ENCODE peak calls at places on chromosomes 16 and 17, in six cellular contexts. O, N, B, R, D and C are unnamed samples.
A peak's percentile ranks its signal among the peaks of the same experiment; 100 is the strongest.

GRCh38 chr17:44556114-44556853 is 1.0 kb upstream of the FZD2 start:
- DNase-seq in D (peak; percentile 30), B (peak; percentile 15), R (peak; percentile 63), N (peak; percentile 84), O (peak; percentile 66), C (peak; percentile 71)

GRCh38 chr17:76369804-76370203 is 14.6 kb upstream of the SPHK1 start:
- DNase-seq in R (no peak), D (no peak), N (no peak), B (no peak), O (no peak), C (no peak)

GRCh38 chr16:88883117-88883895 is 16.8 kb upstream of the PABPN1L start:
- DNase-seq in D (no peak), O (no peak), R (no peak), B (no peak), N (no peak), C (no peak)

GRCh38 chr17:76968707-76969597 is 100.7 kb downstream of the MGAT5B start:
- DNase-seq in N (no peak), D (no peak), B (no peak), O (peak; percentile 11), R (no peak), C (peak; percentile 49)

GRCh38 chr16:67445441-67445912 is 14.6 kb downstream of the HSD11B2 start:
- DNase-seq in B (peak; percentile 52), N (no peak), O (no peak), D (no peak), R (no peak), C (no peak)

GRCh38 chr16:1102921-1103648 is 7.0 kb upstream of the C1QTNF8 start:
- DNase-seq in N (peak; percentile 62), B (no peak), O (peak; percentile 68), R (peak; percentile 19), D (no peak), C (peak; percentile 48)

GRCh38 chr16:2473999-2474876 is 689 bp upstream of the TBC1D24 start:
- DNase-seq in N (peak; percentile 72), D (no peak), B (no peak), O (peak; percentile 74), R (peak; percentile 44), C (peak; percentile 74)

GRCh38 chr17:42623732-42624596 is 14.5 kb downstream of the TUBG1 start:
- DNase-seq in R (peak; percentile 57), D (no peak), B (no peak), O (peak; percentile 91), N (peak; percentile 86), C (no peak)

GRCh38 chr17:9676742-9677387 is 31.5 kb downstream of the USP43 start:
- DNase-seq in R (no peak), N (peak; percentile 69), D (peak; percentile 9), B (peak; percentile 32), O (no peak), C (no peak)

GRCh38 chr16:14304891-14305459 is 233.9 kb downstream of the MRTFB start:
- DNase-seq in R (no peak), N (no peak), O (no peak), B (no peak), D (no peak), C (no peak)

GRCh38 chr17:39077874-39078273 is 73.6 kb downstream of the PLXDC1 start:
- DNase-seq in B (no peak), D (no peak), R (no peak), N (no peak), O (no peak), C (no peak)

GRCh38 chr16:22141746-22142145 is 20.6 kb upstream of the SDR42E2 start:
- DNase-seq in N (peak; percentile 55), D (no peak), O (peak; percentile 34), R (peak; percentile 6), B (peak; percentile 50), C (peak; percentile 39)

GRCh38 chr16:3017806-3018506 is at the start of gene CLDN6:
- DNase-seq in N (no peak), O (peak; percentile 70), B (no peak), R (peak; percentile 38), D (no peak), C (no peak)

GRCh38 chr17:4807534-4808377 is 804 bp downstream of the PLD2 start:
- DNase-seq in B (no peak), O (no peak), R (no peak), N (peak; percentile 44), D (no peak), C (no peak)

GRCh38 chr16:67011274-67011673 is 17.7 kb upstream of the CBFB start:
- DNase-seq in R (no peak), D (no peak), B (no peak), O (no peak), N (no peak), C (no peak)

GRCh38 chr17:82305727-82306300 is 11.6 kb downstream of the CD7 start:
- DNase-seq in B (no peak), N (no peak), R (no peak), D (no peak), O (no peak), C (peak; percentile 59)

GRCh38 chr16:12907670-12908233 is 6.4 kb downstream of the SHISA9 start:
- DNase-seq in N (no peak), O (peak; percentile 44), R (peak; percentile 4), D (no peak), B (peak; percentile 22), C (peak; percentile 15)

GRCh38 chr17:64423881-64424280 is 25.0 kb upstream of the MILR1 start:
- DNase-seq in D (no peak), R (no peak), O (no peak), B (no peak), N (no peak), C (peak; percentile 76)

GRCh38 chr16:83420206-83420760 is 387.5 kb upstream of the HSBP1 start:
- DNase-seq in B (peak; percentile 19), O (peak; percentile 37), R (peak; percentile 22), D (no peak), N (no peak), C (peak; percentile 46)

GRCh38 chr16:50309527-50310307 is 43.4 kb downstream of the ADCY7 start:
- DNase-seq in N (no peak), D (no peak), O (no peak), R (no peak), B (peak; percentile 82), C (peak; percentile 66)

GRCh38 chr17:64064331-64064730 is 43.9 kb upstream of the ICAM2 start:
- DNase-seq in O (no peak), B (no peak), D (no peak), R (no peak), N (no peak), C (no peak)

GRCh38 chr17:13428611-13429042 is 173.1 kb downstream of the HS3ST3A1 start:
- DNase-seq in R (no peak), D (no peak), N (no peak), B (no peak), O (no peak), C (no peak)

GRCh38 chr17:72004011-72004427 is 116.8 kb upstream of the SOX9 start:
- DNase-seq in R (no peak), O (no peak), B (no peak), D (no peak), N (no peak), C (no peak)

GRCh38 chr16:68005786-68006286 is 6.6 kb upstream of the DPEP2 start:
- DNase-seq in N (no peak), D (no peak), B (no peak), R (peak; percentile 92), O (peak; percentile 33), C (peak; percentile 94)

GRCh38 chr17:8176197-8176940 is at the start of gene TMEM107:
- DNase-seq in B (peak; percentile 80), D (peak; percentile 69), O (peak; percentile 93), R (peak; percentile 85), N (peak; percentile 92), C (peak; percentile 88)

GRCh38 chr16:58970775-58971174 is 236.7 kb upstream of the GOT2 start:
- DNase-seq in D (no peak), B (no peak), O (no peak), N (no peak), R (no peak), C (no peak)

DNA sequence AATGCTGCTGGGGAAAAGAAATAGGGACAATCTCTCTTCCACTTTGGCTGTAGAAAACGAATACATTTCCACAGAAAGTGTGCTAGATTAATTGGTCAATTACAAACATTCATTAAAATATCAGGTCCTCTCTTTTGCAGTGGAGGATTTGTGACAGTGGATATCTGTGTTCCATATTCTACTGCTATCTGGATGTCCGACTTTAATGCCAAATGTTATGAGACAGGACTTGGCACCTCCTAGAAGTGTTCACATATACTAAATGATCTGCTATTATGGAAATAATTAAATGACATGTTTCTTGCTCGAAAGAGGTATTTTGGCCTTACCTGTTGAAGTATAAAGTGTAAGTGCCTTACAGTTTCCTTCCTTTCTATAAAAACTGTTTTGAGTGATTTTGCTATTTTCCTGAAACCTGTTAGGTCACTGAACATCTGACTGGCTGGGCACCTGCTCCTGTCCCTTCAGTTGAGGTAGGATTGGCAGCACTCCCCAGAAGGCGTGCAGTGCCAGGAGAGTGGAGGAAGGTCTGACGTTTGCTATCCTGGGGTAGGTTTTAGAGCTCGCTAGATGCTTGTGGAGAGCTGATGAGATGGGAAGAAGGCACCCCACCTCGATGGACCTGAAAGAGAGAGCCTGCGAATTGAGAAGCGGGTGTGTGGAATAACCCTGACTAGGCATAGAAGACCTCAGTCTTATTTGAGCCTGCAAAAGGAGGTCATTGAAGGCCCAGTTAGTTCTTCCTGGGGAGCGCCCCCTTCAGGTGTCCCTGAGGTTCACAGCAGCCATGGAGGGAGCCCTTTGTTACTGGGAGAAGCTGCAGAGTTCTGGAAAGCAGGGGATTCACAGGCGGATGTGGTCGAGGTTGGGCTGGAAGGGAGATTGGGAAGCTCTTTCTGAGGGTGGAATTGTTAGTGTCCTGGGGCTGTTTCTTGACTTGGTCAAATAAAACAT is 159.4 kb upstream of the ZNF267 start:
- DNase-seq in B (no peak), D (no peak), N (no peak), R (peak; percentile 43), O (peak; percentile 57), C (peak; percentile 17)
- TF ChIP-seq MYC in B (no peak), D (no peak), N (no peak), R (no peak), O (no peak), C (no peak)

GRCh38 chr17:2853111-2853721 is 57.0 kb downstream of the RAP1GAP2 start:
- DNase-seq in R (no peak), N (peak; percentile 73), O (no peak), D (no peak), B (no peak), C (peak; percentile 37)
- TF ChIP-seq MYC in R (no peak), N (no peak), O (no peak), D (no peak), B (no peak), C (no peak)

GRCh38 chr16:84643180-84643583 is 5.1 kb upstream of the KLHL36 start:
- DNase-seq in R (no peak), O (no peak), N (no peak), D (no peak), B (peak; percentile 35), C (peak; percentile 73)
- TF ChIP-seq MYC in R (no peak), O (no peak), N (no peak), D (no peak), B (peak; percentile 49), C (no peak)

DNA sequence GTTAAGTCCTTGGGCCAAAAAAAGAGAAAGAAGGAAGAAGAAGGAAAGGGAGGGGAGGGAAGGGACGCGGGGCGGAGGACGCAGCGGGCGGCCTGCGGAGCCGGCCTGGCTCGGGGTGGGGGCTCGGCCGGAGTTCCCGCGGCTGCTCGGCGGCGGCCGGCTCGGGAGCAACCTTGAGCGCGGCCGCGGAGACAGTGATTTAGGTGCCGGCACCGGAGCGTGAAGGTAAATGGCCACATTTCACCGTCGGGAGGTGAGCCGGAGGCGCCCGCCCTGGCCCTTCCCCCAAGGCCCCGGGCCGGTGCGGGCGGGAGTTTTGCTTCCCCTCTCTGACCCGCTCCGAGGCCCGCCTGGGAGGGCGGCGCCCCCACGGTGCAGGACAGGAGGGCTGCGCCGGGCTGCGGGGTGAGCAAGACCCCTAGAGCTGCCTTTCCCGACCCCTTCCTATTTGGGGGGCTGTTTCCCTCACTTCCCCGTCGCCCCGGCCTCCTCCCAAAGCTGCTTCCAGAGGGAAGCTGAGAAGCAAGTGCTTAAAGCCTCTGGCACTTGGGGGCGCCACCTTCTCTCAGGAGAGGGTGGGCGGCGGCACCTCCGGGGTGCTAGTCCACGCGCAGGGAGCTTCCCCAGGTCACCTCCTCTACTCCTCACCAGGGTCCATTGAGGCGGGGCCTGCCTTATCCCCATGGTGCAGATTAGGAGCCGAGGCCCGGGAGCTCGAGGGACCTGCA is 56.5 kb downstream of the MRM1 start:
- DNase-seq in O (peak; percentile 59), B (no peak), N (no peak), D (no peak), R (no peak), C (peak; percentile 29)
- TF ChIP-seq MYC in O (no peak), B (no peak), N (no peak), D (no peak), R (no peak), C (no peak)